ENCODE peak calls at places on chromosome 19, in five cellular contexts. P, F, K, V and Z are unnamed samples.

GRCh38 chr19:55228015-55228391 is 560 bp downstream of the TMEM86B start:
- DNase-seq in P (no peak), F (peak), K (peak), V (no peak), Z (no peak)

GRCh38 chr19:16121141-16121540 is 9.5 kb downstream of the RAB8A start:
- DNase-seq in P (no peak), F (no peak), K (no peak), V (no peak), Z (no peak)

GRCh38 chr19:42267644-42268141 is 1.4 kb upstream of the CIC start:
- DNase-seq in P (no peak), F (no peak), K (no peak), V (no peak), Z (no peak)

GRCh38 chr19:39408392-39409206 is 2.0 kb downstream of the ZFP36 start:
- DNase-seq in P (peak), F (no peak), K (no peak), V (no peak), Z (peak)

GRCh38 chr19:17775991-17776803 is 18.7 kb upstream of the B3GNT3 start:
- DNase-seq in P (no peak), F (no peak), K (no peak), V (no peak), Z (peak)

GRCh38 chr19:4430760-4431159 is 26.8 kb downstream of the UBXN6 start:
- DNase-seq in P (no peak), F (no peak), K (no peak), V (no peak), Z (no peak)

GRCh38 chr19:15315101-15315500 is 17.2 kb downstream of the BRD4 start:
- DNase-seq in P (no peak), F (no peak), K (no peak), V (no peak), Z (peak)

GRCh38 chr19:5292453-5292842 is 48.2 kb downstream of the PTPRS start:
- DNase-seq in P (no peak), F (no peak), K (no peak), V (no peak), Z (no peak)

GRCh38 chr19:42290523-42291436 is 11.2 kb upstream of the PRR19 start:
- DNase-seq in P (peak), F (no peak), K (no peak), V (no peak), Z (peak)

GRCh38 chr19:4800591-4801081 is 9.1 kb downstream of the FEM1A start:
- DNase-seq in P (peak), F (peak), K (no peak), V (peak), Z (peak)

GRCh38 chr19:17926044-17926443 is 6.8 kb upstream of the CCDC124 start:
- DNase-seq in P (no peak), F (no peak), K (no peak), V (no peak), Z (no peak)

GRCh38 chr19:42251572-42251990 is 3.3 kb downstream of the ERF start:
- DNase-seq in P (no peak), F (no peak), K (no peak), V (no peak), Z (no peak)

GRCh38 chr19:45692187-45693111 is at the start of gene QPCTL:
- DNase-seq in P (peak), F (peak), K (peak), V (peak), Z (peak)

GRCh38 chr19:45682908-45683307 is 8.8 kb downstream of the SNRPD2 start:
- DNase-seq in P (no peak), F (no peak), K (no peak), V (no peak), Z (no peak)

GRCh38 chr19:45691516-45692186 is at the start of gene SNRPD2:
- DNase-seq in P (peak), F (peak), K (peak), V (peak), Z (peak)

GRCh38 chr19:45682117-45682516 is 9.6 kb downstream of the SNRPD2 start:
- DNase-seq in P (no peak), F (no peak), K (no peak), V (no peak), Z (no peak)

GRCh38 chr19:45687599-45687998 is 4.2 kb downstream of the SNRPD2 start:
- DNase-seq in P (no peak), F (no peak), K (no peak), V (no peak), Z (no peak)
- TF ChIP-seq CTCF in P (no peak), F (no peak), K (no peak), V (no peak), Z (no peak)

GRCh38 chr19:13028027-13028426 is 32.8 kb downstream of the NFIX start:
- DNase-seq in P (no peak), F (no peak), K (no peak), V (no peak), Z (no peak)

GRCh38 chr19:13029301-13029880 is 34.1 kb downstream of the NFIX start:
- DNase-seq in P (no peak), F (no peak), K (no peak), V (no peak), Z (no peak)

GRCh38 chr19:13027557-13027956 is 32.3 kb downstream of the NFIX start:
- DNase-seq in P (no peak), F (no peak), K (no peak), V (no peak), Z (no peak)

GRCh38 chr19:13031917-13032623 is 36.8 kb downstream of the NFIX start:
- DNase-seq in P (no peak), F (peak), K (no peak), V (no peak), Z (no peak)

DNA sequence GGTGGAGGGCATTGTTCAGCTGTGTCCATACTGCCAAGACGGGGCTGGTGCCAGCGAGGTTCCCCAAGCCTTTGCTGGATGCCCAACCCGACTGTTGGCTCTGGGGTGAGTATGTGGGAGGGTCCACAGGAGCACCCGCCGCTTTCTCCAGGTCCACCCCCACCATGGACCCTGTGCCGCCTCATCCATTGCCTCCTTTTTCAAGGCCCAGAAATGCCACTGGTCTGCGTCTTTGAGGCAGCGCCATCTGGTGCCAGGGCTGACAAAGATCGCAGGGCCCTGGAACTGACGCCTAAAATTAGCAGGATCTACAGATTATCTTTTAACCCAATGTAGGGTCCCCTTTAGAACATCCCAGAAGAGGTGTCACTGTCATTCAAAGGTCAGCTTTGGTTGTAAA is 34.6 kb downstream of the NFIX start:
- DNase-seq in P (no peak), F (no peak), K (no peak), V (no peak), Z (peak)
- TF ChIP-seq CTCF in P (no peak), F (peak), K (peak), V (no peak), Z (no peak)

DNA sequence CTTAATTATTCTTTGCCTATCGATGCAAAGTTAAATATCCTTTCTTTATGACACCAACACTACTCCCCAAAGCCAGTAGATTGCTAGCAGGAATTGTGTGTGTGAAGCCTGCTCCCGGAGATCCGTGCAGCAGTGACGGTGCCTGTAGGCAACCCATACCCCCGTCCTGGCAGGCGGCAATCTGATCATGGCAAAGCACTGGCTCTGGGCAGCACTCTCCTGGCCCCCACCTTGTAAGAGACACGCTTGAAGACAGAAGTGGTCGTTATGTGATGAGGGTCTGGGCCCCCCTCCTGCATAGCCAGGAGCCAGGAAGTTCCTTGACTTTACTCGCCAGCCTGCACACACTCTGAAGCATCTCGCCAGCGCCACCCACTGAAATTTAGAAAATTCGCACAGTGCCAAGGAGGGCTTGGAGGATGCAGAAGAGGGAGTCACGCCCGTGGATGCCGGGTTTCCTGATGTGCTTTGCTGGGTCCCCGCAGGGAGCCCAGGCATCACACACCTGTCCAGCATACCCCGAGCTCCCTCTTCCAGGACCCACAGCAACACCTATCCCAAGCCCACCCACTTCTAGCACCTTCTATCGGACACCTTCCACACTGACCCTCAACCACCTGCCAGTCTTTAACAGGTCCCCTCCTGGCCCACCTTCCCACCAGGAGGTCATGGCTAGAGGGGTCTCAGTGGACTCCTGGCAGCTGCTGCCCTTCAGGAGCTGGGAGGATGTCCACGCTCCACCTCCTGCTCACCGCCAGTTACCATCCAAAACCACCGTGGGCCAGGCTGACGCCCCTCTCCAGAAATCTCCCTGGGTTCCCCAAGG is 54.5 kb downstream of the CEBPG start:
- DNase-seq in P (no peak), F (no peak), K (peak), V (no peak), Z (no peak)
- TF ChIP-seq CTCF in P (no peak), F (no peak), K (no peak), V (no peak), Z (no peak)

GRCh38 chr19:29666634-29667389 is 1.6 kb downstream of the PLEKHF1 start:
- DNase-seq in P (peak), F (peak), K (peak), V (peak), Z (no peak)

GRCh38 chr19:29663861-29664752 is 1.2 kb upstream of the PLEKHF1 start:
- DNase-seq in P (no peak), F (no peak), K (no peak), V (no peak), Z (peak)

GRCh38 chr19:29664753-29665214 is 477 bp upstream of the PLEKHF1 start:
- DNase-seq in P (no peak), F (no peak), K (no peak), V (no peak), Z (no peak)

GRCh38 chr19:29665826-29666633 is 769 bp downstream of the PLEKHF1 start:
- DNase-seq in P (no peak), F (peak), K (peak), V (no peak), Z (peak)

DNA sequence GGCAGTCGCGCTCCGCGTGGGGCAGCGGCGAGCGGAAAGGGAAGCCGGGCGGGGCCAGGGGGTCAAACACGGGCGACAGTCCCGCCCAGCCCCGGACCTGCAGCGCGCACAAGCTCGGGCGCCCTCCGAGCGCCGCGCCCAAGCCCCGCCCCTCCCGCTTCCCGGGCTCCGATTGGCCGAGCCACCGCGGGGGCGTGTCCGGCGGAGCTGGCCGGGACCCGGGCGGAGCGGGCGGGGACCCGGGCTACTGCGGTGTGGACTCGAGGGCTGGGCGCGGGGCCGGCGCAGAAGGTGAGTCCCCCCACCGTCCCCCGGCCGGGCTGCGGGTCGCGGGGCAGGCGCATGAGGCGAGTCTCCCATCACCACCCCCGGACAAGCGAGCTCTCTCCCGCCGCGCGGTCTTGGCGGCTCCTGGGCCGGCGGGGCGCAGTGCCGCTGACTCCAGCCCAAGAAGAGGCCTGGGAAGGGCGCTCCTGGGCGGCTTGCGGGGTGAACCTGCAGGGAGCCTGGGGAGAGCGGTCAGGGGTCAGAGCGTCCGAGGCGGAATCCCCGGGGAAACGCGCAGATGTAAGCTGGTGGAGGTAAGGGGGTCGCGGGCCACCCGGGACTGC is at the start of gene PLEKHF1:
- DNase-seq in P (peak), F (peak), K (peak), V (peak), Z (peak)
- TF ChIP-seq CTCF in P (no peak), F (no peak), K (no peak), V (no peak), Z (no peak)

DNA sequence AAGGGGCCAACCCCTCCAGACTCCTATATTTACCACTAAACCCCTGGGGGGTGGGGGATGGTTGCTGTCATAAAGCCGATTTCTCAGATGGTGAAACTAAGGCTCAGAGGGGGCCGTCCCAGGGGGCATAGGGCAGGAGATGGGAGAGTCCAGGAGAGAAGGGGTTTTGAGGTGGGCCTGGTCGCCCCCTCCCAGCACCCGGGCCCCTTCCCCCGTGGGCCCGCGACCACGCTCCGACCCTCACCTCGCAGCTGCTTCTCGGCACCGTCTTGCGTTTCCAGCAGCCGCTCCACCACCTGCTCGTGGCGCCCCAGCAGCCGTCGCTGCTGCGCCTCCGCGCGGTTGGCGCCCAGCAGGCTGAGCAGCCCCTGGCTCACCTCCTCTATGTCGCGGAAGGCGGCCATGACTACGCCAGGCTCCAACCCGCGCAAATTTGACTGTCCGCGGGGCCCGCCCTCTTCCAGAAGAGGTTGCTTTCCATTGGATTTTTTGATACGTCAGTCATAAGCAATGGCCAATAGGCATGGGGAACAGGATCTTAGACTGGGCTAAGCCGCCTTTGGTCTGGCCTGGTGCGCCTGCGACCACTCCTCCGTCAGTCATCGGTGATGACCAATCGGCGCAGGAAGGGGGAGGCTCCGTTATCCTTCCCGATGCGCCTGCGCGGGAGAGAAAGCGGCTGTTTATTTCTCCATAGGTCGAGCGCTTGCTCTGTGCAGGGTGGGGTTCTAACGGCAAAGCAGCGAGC is at the start of gene SPC24:
- DNase-seq in P (peak), F (peak), K (peak), V (peak), Z (peak)
- TF ChIP-seq CTCF in P (no peak), F (no peak), K (no peak), V (no peak), Z (no peak)

DNA sequence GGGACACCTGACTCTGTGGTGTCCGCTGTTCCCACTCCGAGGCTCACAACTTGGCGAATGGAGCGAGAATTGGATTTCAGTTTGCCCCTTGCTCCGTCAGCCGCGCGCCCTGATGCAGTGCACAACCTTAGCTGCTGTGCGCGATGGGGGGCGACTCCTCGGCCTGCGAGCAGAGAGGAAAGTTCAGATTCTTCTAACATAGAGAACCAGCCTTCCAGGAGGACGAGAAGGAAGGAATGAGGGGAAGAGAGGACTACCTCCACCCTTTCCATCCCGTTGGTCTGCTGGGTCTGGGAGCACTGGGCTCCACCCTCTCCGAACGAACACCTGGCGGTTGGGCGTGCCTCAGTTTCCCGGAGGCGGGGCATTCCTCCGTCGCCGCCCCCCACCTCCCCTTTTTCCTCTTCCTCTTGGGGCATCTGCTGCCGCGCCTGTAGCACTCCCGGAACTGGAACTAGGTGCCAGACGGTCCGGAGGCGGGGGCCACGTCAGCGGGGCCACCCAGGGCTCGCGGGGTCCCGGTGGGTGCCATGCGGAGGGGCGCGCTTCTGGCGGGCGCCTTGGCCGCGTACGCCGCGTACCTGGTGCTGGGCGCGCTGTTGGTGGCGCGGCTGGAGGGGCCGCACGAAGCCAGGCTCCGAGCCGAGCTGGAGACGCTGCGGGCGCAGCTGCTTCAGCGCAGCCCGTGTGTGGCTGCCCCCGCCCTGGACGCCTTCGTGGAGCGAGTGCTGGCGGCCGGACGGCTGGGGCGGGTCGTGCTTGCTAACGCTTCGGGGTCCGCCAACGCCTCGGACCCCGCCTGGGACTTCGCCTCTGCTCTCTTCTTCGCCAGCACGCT is at the start of gene KCNK6:
- DNase-seq in P (peak), F (peak), K (peak), V (no peak), Z (no peak)
- TF ChIP-seq CTCF in P (no peak), F (no peak), K (no peak), V (no peak), Z (no peak)

GRCh38 chr19:2481466-2481865 is 5.5 kb downstream of the GADD45B start:
- DNase-seq in P (no peak), F (no peak), K (no peak), V (no peak), Z (no peak)

GRCh38 chr19:2477732-2478191 is 1.8 kb downstream of the GADD45B start:
- DNase-seq in P (peak), F (no peak), K (no peak), V (no peak), Z (peak)

GRCh38 chr19:2478324-2478755 is 2.4 kb downstream of the GADD45B start:
- DNase-seq in P (peak), F (peak), K (peak), V (peak), Z (peak)

GRCh38 chr19:2478756-2479555 is 3.0 kb downstream of the GADD45B start:
- DNase-seq in P (peak), F (peak), K (peak), V (peak), Z (peak)

GRCh38 chr19:2479556-2480194 is 3.7 kb downstream of the GADD45B start:
- DNase-seq in P (no peak), F (no peak), K (no peak), V (no peak), Z (no peak)
- TF ChIP-seq CTCF in P (no peak), F (no peak), K (no peak), V (no peak), Z (no peak)

DNA sequence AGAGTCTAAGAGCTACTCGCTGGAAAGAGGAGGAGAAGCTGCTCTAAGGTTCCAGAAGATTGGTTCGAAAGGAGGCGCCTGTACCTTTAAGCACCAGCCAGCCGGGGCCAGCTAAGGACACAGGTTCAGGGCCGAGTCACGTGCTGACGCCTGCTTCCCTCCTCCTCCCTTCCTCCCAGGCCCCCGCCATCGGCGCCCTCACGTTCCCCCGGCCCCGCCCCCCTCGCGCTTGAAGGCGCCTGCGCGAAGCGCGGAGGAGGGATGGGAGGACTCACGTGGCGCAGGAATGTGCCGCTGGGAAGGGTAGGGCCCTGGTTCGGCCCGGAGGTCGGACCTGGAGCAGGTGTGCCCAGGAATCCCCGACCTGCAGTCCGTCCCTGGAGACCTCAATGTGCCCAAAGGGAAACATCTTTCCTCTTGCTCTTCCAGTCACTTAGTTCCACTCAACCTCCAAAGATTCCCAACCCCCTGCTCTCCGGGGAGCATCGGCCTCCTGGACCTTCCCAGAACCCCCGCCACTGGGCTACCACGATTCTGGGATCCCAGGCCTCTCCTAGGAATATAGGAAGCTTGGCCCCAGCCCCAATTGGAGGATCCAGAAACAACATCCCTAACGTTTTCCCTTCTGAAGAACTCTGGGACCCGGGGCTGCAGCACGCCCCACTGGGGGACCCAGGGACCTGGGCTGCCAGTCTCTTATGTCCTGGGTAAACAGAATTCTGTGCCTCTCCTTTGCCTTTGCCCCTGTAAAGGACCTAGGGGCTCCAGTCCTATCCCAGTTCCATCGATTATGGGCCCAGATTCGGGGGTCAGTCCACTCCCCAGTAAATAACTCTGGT is 2.5 kb downstream of the DBP start:
- DNase-seq in P (peak), F (peak), K (peak), V (peak), Z (peak)
- TF ChIP-seq CTCF in P (no peak), F (no peak), K (no peak), V (no peak), Z (no peak)